ENCODE peak calls at places on chromosome 5, in nine cellular contexts. One of them, this sample, is unnamed.

GRCh38 chr5:16051246-16051645 is 128.3 kb downstream of the MARCHF11 start:
- DNase-seq in heart left ventricle: no peak
- DNase-seq in spleen: no peak
- DNase-seq in HCT116: no peak
- DNase-seq in breast epithelium: no peak
- DNase-seq in testis: no peak
- DNase-seq in stomach: no peak
- DNase-seq in tibial nerve: no peak
- DNase-seq in sigmoid colon: no peak
- DNase-seq in this sample: no peak

GRCh38 chr5:8061140-8061469 is 192.2 kb downstream of the MTRR start:
- DNase-seq in testis: no peak
- DNase-seq in spleen: no peak
- DNase-seq in heart left ventricle: no peak
- DNase-seq in breast epithelium: no peak
- DNase-seq in tibial nerve: no peak
- DNase-seq in stomach: no peak
- DNase-seq in sigmoid colon: no peak
- DNase-seq in HCT116: no peak
- DNase-seq in this sample: no peak

GRCh38 chr5:78881884-78882283 is 103.2 kb downstream of the ARSB start:
- DNase-seq in testis: no peak
- DNase-seq in sigmoid colon: no peak
- DNase-seq in stomach: no peak
- DNase-seq in heart left ventricle: no peak
- DNase-seq in tibial nerve: no peak
- DNase-seq in spleen: no peak
- DNase-seq in HCT116: no peak
- DNase-seq in breast epithelium: no peak
- DNase-seq in this sample: no peak

GRCh38 chr5:172746725-172747124 is 24.3 kb downstream of the DUSP1 start:
- DNase-seq in HCT116: no peak
- DNase-seq in breast epithelium: no peak
- DNase-seq in stomach: no peak
- DNase-seq in testis: no peak
- DNase-seq in tibial nerve: no peak
- DNase-seq in sigmoid colon: peak; percentile 55
- DNase-seq in spleen: no peak
- DNase-seq in heart left ventricle: no peak
- DNase-seq in this sample: no peak

GRCh38 chr5:83608122-83608521 is 112.5 kb downstream of the HAPLN1 start:
- DNase-seq in HCT116: peak; percentile 38
- DNase-seq in spleen: no peak
- DNase-seq in sigmoid colon: no peak
- DNase-seq in testis: peak; percentile 41
- DNase-seq in breast epithelium: no peak
- DNase-seq in tibial nerve: peak; percentile 12
- DNase-seq in heart left ventricle: peak; percentile 8
- DNase-seq in stomach: peak; percentile 28
- DNase-seq in this sample: peak; percentile 45

GRCh38 chr5:73378070-73378469 is 70.5 kb downstream of the FOXD1 start:
- DNase-seq in tibial nerve: no peak
- DNase-seq in sigmoid colon: no peak
- DNase-seq in stomach: no peak
- DNase-seq in testis: no peak
- DNase-seq in spleen: no peak
- DNase-seq in heart left ventricle: no peak
- DNase-seq in HCT116: no peak
- DNase-seq in breast epithelium: no peak
- DNase-seq in this sample: no peak

GRCh38 chr5:37661227-37661920 is 178.5 kb downstream of the GDNF start:
- DNase-seq in spleen: no peak
- DNase-seq in breast epithelium: no peak
- DNase-seq in tibial nerve: no peak
- DNase-seq in stomach: no peak
- DNase-seq in testis: no peak
- DNase-seq in sigmoid colon: no peak
- DNase-seq in HCT116: no peak
- DNase-seq in heart left ventricle: no peak
- DNase-seq in this sample: no peak

GRCh38 chr5:77847814-77848290 is 71.7 kb upstream of the TBCA start:
- DNase-seq in spleen: no peak
- DNase-seq in breast epithelium: no peak
- DNase-seq in sigmoid colon: no peak
- DNase-seq in testis: no peak
- DNase-seq in heart left ventricle: no peak
- DNase-seq in tibial nerve: no peak
- DNase-seq in stomach: no peak
- DNase-seq in HCT116: no peak
- DNase-seq in this sample: no peak

GRCh38 chr5:154972476-154973080 is 31.7 kb downstream of the MRPL22 start:
- DNase-seq in sigmoid colon: no peak
- DNase-seq in heart left ventricle: peak; percentile 27
- DNase-seq in spleen: no peak
- DNase-seq in stomach: no peak
- DNase-seq in breast epithelium: no peak
- DNase-seq in tibial nerve: peak; percentile 13
- DNase-seq in testis: peak; percentile 68
- DNase-seq in HCT116: peak; percentile 35
- DNase-seq in this sample: no peak

GRCh38 chr5:36688722-36689121 is 82.3 kb downstream of the SLC1A3 start:
- DNase-seq in sigmoid colon: no peak
- DNase-seq in stomach: no peak
- DNase-seq in testis: no peak
- DNase-seq in tibial nerve: no peak
- DNase-seq in spleen: no peak
- DNase-seq in heart left ventricle: no peak
- DNase-seq in HCT116: peak; percentile 29
- DNase-seq in breast epithelium: no peak
- DNase-seq in this sample: no peak

GRCh38 chr5:126965061-126965475 is 65.3 kb downstream of the MARCHF3 start:
- DNase-seq in heart left ventricle: no peak
- DNase-seq in breast epithelium: no peak
- DNase-seq in stomach: no peak
- DNase-seq in tibial nerve: no peak
- DNase-seq in testis: no peak
- DNase-seq in HCT116: no peak
- DNase-seq in sigmoid colon: no peak
- DNase-seq in spleen: no peak
- DNase-seq in this sample: no peak

GRCh38 chr5:141849371-141850182 is 28.6 kb downstream of the PCDH1 start:
- DNase-seq in sigmoid colon: peak; percentile 92
- DNase-seq in HCT116: no peak
- DNase-seq in stomach: peak; percentile 95
- DNase-seq in breast epithelium: peak; percentile 86
- DNase-seq in spleen: peak; percentile 93
- DNase-seq in testis: peak; percentile 87
- DNase-seq in tibial nerve: peak; percentile 75
- DNase-seq in heart left ventricle: peak; percentile 93
- DNase-seq in this sample: peak; percentile 95

GRCh38 chr5:168390491-168390890 is 95.8 kb upstream of the RARS1 start:
- DNase-seq in HCT116: no peak
- DNase-seq in stomach: no peak
- DNase-seq in breast epithelium: no peak
- DNase-seq in tibial nerve: no peak
- DNase-seq in sigmoid colon: no peak
- DNase-seq in spleen: no peak
- DNase-seq in heart left ventricle: no peak
- DNase-seq in testis: no peak
- DNase-seq in this sample: no peak

GRCh38 chr5:29822499-29822898 is 1371.0 kb upstream of the CDH6 start:
- DNase-seq in HCT116: no peak
- DNase-seq in spleen: no peak
- DNase-seq in heart left ventricle: no peak
- DNase-seq in breast epithelium: no peak
- DNase-seq in sigmoid colon: no peak
- DNase-seq in testis: no peak
- DNase-seq in tibial nerve: no peak
- DNase-seq in stomach: no peak
- DNase-seq in this sample: no peak

GRCh38 chr5:77915346-77915745 is 139.2 kb upstream of the TBCA start:
- DNase-seq in testis: no peak
- DNase-seq in heart left ventricle: no peak
- DNase-seq in HCT116: no peak
- DNase-seq in tibial nerve: no peak
- DNase-seq in stomach: no peak
- DNase-seq in breast epithelium: no peak
- DNase-seq in sigmoid colon: no peak
- DNase-seq in spleen: no peak
- DNase-seq in this sample: no peak

GRCh38 chr5:163938595-163938994 is 433.2 kb downstream of the MAT2B start:
- DNase-seq in breast epithelium: no peak
- DNase-seq in sigmoid colon: no peak
- DNase-seq in testis: no peak
- DNase-seq in heart left ventricle: no peak
- DNase-seq in spleen: no peak
- DNase-seq in stomach: no peak
- DNase-seq in HCT116: no peak
- DNase-seq in tibial nerve: no peak
- DNase-seq in this sample: peak; percentile 80

GRCh38 chr5:67381240-67381875 is 184.8 kb upstream of the CD180 start:
- DNase-seq in heart left ventricle: no peak
- DNase-seq in tibial nerve: no peak
- DNase-seq in stomach: no peak
- DNase-seq in HCT116: no peak
- DNase-seq in testis: no peak
- DNase-seq in breast epithelium: no peak
- DNase-seq in sigmoid colon: no peak
- DNase-seq in spleen: no peak
- DNase-seq in this sample: no peak

GRCh38 chr5:179161901-179162300 is 101.7 kb downstream of the ZNF354C start:
- DNase-seq in heart left ventricle: no peak
- DNase-seq in spleen: peak; percentile 47
- DNase-seq in breast epithelium: no peak
- DNase-seq in HCT116: no peak
- DNase-seq in stomach: no peak
- DNase-seq in tibial nerve: no peak
- DNase-seq in testis: no peak
- DNase-seq in sigmoid colon: peak; percentile 52
- DNase-seq in this sample: peak; percentile 19

GRCh38 chr5:66361070-66361469 is 217.0 kb downstream of the SREK1 start:
- DNase-seq in sigmoid colon: no peak
- DNase-seq in breast epithelium: no peak
- DNase-seq in HCT116: no peak
- DNase-seq in heart left ventricle: no peak
- DNase-seq in testis: no peak
- DNase-seq in tibial nerve: no peak
- DNase-seq in stomach: no peak
- DNase-seq in spleen: no peak
- DNase-seq in this sample: no peak

GRCh38 chr5:137137013-137137632 is 362.0 kb downstream of the SPOCK1 start:
- DNase-seq in tibial nerve: no peak
- DNase-seq in HCT116: no peak
- DNase-seq in spleen: no peak
- DNase-seq in testis: no peak
- DNase-seq in stomach: no peak
- DNase-seq in sigmoid colon: no peak
- DNase-seq in breast epithelium: no peak
- DNase-seq in heart left ventricle: no peak
- DNase-seq in this sample: no peak

GRCh38 chr5:137563301-137563645 is 64.1 kb upstream of the SPOCK1 start:
- DNase-seq in spleen: no peak
- DNase-seq in testis: no peak
- DNase-seq in sigmoid colon: no peak
- DNase-seq in tibial nerve: no peak
- DNase-seq in heart left ventricle: no peak
- DNase-seq in HCT116: no peak
- DNase-seq in stomach: no peak
- DNase-seq in breast epithelium: no peak
- DNase-seq in this sample: no peak

GRCh38 chr5:132466453-132467291 is 23.9 kb downstream of the IRF1 start:
- DNase-seq in stomach: peak; percentile 51
- DNase-seq in spleen: peak; percentile 95
- DNase-seq in testis: no peak
- DNase-seq in heart left ventricle: no peak
- DNase-seq in HCT116: no peak
- DNase-seq in tibial nerve: no peak
- DNase-seq in sigmoid colon: peak; percentile 66
- DNase-seq in breast epithelium: no peak
- DNase-seq in this sample: peak; percentile 66

GRCh38 chr5:113292535-113292934 is 142.3 kb downstream of the TSSK1B start:
- DNase-seq in HCT116: no peak
- DNase-seq in breast epithelium: no peak
- DNase-seq in heart left ventricle: no peak
- DNase-seq in spleen: no peak
- DNase-seq in sigmoid colon: no peak
- DNase-seq in stomach: no peak
- DNase-seq in testis: no peak
- DNase-seq in tibial nerve: no peak
- DNase-seq in this sample: no peak
- H3K27me3 ChIP-seq in HCT116: no peaks in the 10 kb centered on the region
- H3K27me3 ChIP-seq in breast epithelium: no peaks in the 10 kb centered on the region
- H3K27me3 ChIP-seq in heart left ventricle: no peaks in the 10 kb centered on the region
- H3K27me3 ChIP-seq in spleen: no peaks in the 10 kb centered on the region
- H3K27me3 ChIP-seq in sigmoid colon: no peaks in the 10 kb centered on the region
- H3K27me3 ChIP-seq in stomach: peaks cover 6% of the 10 kb centered on the region
- H3K27me3 ChIP-seq in testis: no peaks in the 10 kb centered on the region
- H3K27me3 ChIP-seq in tibial nerve: no peaks in the 10 kb centered on the region
- H3K27me3 ChIP-seq in this sample: no peaks in the 10 kb centered on the region

DNA sequence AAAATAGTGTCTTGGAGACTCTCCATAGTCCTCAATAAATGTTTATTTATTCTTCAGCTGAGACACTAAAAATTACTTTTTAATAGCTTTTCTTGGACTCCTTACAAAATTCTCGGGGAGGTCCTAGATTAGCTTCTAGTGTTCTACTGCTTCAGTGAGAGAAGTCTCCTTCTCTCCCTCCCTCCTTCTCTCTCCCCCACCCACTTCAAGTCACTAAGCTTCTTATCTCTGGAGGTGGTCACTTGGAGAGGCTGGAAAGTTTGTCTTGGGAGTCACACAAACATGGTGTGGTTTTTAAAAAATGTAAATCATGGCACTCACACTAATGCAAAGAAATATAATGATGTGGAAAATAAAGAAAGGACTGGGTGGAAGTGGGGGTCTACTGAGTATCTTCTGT is 64.1 kb downstream of the SEMA6A start:
- DNase-seq in heart left ventricle: no peak
- DNase-seq in tibial nerve: no peak
- DNase-seq in HCT116: no peak
- DNase-seq in stomach: no peak
- DNase-seq in testis: no peak
- DNase-seq in spleen: no peak
- DNase-seq in sigmoid colon: no peak
- DNase-seq in breast epithelium: no peak
- DNase-seq in this sample: no peak
- TF ChIP-seq POLR2A in heart left ventricle: no peak
- TF ChIP-seq POLR2A in tibial nerve: no peak
- TF ChIP-seq POLR2A in HCT116: no peak
- TF ChIP-seq POLR2A in stomach: no peak
- TF ChIP-seq POLR2A in testis: no peak
- TF ChIP-seq POLR2A in spleen: no peak
- TF ChIP-seq POLR2A in sigmoid colon: no peak
- TF ChIP-seq POLR2A in breast epithelium: no peak
- TF ChIP-seq POLR2A in this sample: no peak

GRCh38 chr5:533243-534005 is 9.2 kb upstream of the SLC9A3 start:
- DNase-seq in heart left ventricle: no peak
- DNase-seq in tibial nerve: no peak
- DNase-seq in testis: no peak
- DNase-seq in spleen: peak; percentile 63
- DNase-seq in breast epithelium: no peak
- DNase-seq in sigmoid colon: no peak
- DNase-seq in HCT116: no peak
- DNase-seq in stomach: no peak
- DNase-seq in this sample: no peak
- H3K27me3 ChIP-seq in heart left ventricle: peaks cover 84% of the 10 kb centered on the region
- H3K27me3 ChIP-seq in tibial nerve: no peaks in the 10 kb centered on the region
- H3K27me3 ChIP-seq in testis: no peaks in the 10 kb centered on the region
- H3K27me3 ChIP-seq in spleen: no peaks in the 10 kb centered on the region
- H3K27me3 ChIP-seq in breast epithelium: peaks cover 7% of the 10 kb centered on the region
- H3K27me3 ChIP-seq in sigmoid colon: peaks cover 39% of the 10 kb centered on the region
- H3K27me3 ChIP-seq in HCT116: peaks cover 15% of the 10 kb centered on the region
- H3K27me3 ChIP-seq in stomach: peaks cover 41% of the 10 kb centered on the region
- H3K27me3 ChIP-seq in this sample: no peaks in the 10 kb centered on the region

GRCh38 chr5:110062246-110062645 is 372.5 kb downstream of the MAN2A1 start:
- DNase-seq in spleen: no peak
- DNase-seq in stomach: no peak
- DNase-seq in tibial nerve: no peak
- DNase-seq in HCT116: no peak
- DNase-seq in sigmoid colon: no peak
- DNase-seq in heart left ventricle: no peak
- DNase-seq in breast epithelium: no peak
- DNase-seq in testis: no peak
- DNase-seq in this sample: no peak
- TF ChIP-seq POLR2A in spleen: no peak
- TF ChIP-seq POLR2A in stomach: no peak
- TF ChIP-seq POLR2A in tibial nerve: no peak
- TF ChIP-seq POLR2A in HCT116: no peak
- TF ChIP-seq POLR2A in sigmoid colon: no peak
- TF ChIP-seq POLR2A in heart left ventricle: no peak
- TF ChIP-seq POLR2A in breast epithelium: no peak
- TF ChIP-seq POLR2A in testis: no peak
- TF ChIP-seq POLR2A in this sample: no peak